ENCODE peak calls at places on chromosomes 13 and 19, in six cellular contexts. D is GM20000; G is Kasumi-1; W is GM04504; Y is foreskin fibroblast; Z is CD4-positive, alpha-beta memory T cell. V is an unnamed sample.

GRCh38 chr19:45273532-45273877 is 22.4 kb downstream of the MARK4 start:
- DNase-seq in Z (no peak), D (no peak), G (no peak), Y (no peak), W (no peak), V (no peak)

GRCh38 chr13:71964491-71965108 is 97.6 kb upstream of the DACH1 start:
- DNase-seq in G (no peak), D (no peak), Z (no peak), W (no peak), Y (no peak), V (no peak)

GRCh38 chr19:45876411-45877197 is 9.3 kb downstream of the IRF2BP1 start:
- DNase-seq in Y (no peak), W (no peak), D (peak), Z (no peak), G (peak), V (peak)

GRCh38 chr13:97884707-97885468 is 68.6 kb upstream of the IPO5 start:
- DNase-seq in Y (no peak), W (no peak), Z (no peak), G (no peak), D (no peak), V (no peak)

GRCh38 chr13:78999494-78999893 is 340.5 kb upstream of the OBI1 start:
- DNase-seq in G (no peak), W (no peak), D (no peak), Z (no peak), Y (no peak), V (no peak)

GRCh38 chr13:43331676-43332075 is 308.3 kb downstream of the DNAJC15 start:
- DNase-seq in Z (no peak), W (no peak), Y (no peak), D (no peak), G (no peak), V (peak)

GRCh38 chr13:43730642-43731041 is 56.1 kb downstream of the ENOX1 start:
- DNase-seq in G (no peak), Y (peak), W (peak), D (no peak), Z (no peak), V (peak)

GRCh38 chr13:28140433-28141125 is 2.2 kb downstream of the PAN3 start:
- DNase-seq in G (no peak), D (no peak), Z (no peak), W (no peak), Y (no peak), V (peak)

GRCh38 chr19:7191946-7192691 is 102.1 kb downstream of the INSR start:
- DNase-seq in D (peak), G (peak), Y (peak), W (peak), Z (peak), V (no peak)

GRCh38 chr19:7933828-7934725 is 8.1 kb upstream of the CTXN1 start:
- DNase-seq in Z (no peak), G (no peak), Y (no peak), W (no peak), D (no peak), V (no peak)

GRCh38 chr13:48412100-48412556 is 785 bp downstream of the LPAR6 start:
- DNase-seq in D (no peak), Z (no peak), W (no peak), Y (no peak), G (no peak), V (peak)

GRCh38 chr19:10690351-10690781 is 10.9 kb upstream of the QTRT1 start:
- DNase-seq in D (no peak), Y (peak), W (peak), Z (no peak), G (peak), V (peak)

GRCh38 chr13:103471896-103472295 is 405.7 kb upstream of the SLC10A2 start:
- DNase-seq in Y (no peak), Z (no peak), D (no peak), W (no peak), G (no peak), V (no peak)

GRCh38 chr19:41353466-41354342 is at the start of gene TGFB1:
- DNase-seq in G (peak), Y (peak), Z (peak), W (peak), D (peak), V (peak)

GRCh38 chr13:41917641-41918040 is 43.3 kb downstream of the VWA8 start:
- DNase-seq in Y (peak), Z (no peak), W (peak), G (no peak), D (no peak), V (peak)

GRCh38 chr19:18385675-18386542 is at the start of gene GDF15:
- DNase-seq in Y (peak), G (peak), D (peak), Z (no peak), W (peak), V (peak)

GRCh38 chr19:35135389-35135909 is 590 bp upstream of the LGI4 start:
- DNase-seq in W (no peak), Y (peak), D (peak), G (peak), Z (peak), V (peak)

GRCh38 chr13:114118086-114118762 is 14.2 kb downstream of the RASA3 start:
- DNase-seq in Z (no peak), Y (peak), D (no peak), W (no peak), G (no peak), V (no peak)

GRCh38 chr13:20288561-20288960 is 56.4 kb upstream of the GJB6 start:
- DNase-seq in D (no peak), Y (no peak), W (no peak), Z (no peak), G (no peak), V (no peak)

V was measured in IMR-90.